ENCODE peak calls at places on chromosomes 3 and 15, in eight cellular contexts. P is RWPE1, D is epithelial cell of esophagus, A is astrocyte of the spinal cord, H is GM12865, W is foreskin fibroblast, T is WTC11, F is Caco-2. Q is an unnamed sample.

GRCh38 chr3:171393032-171393744 is 67.0 kb downstream of the TNIK start:
- DNase-seq in A (peak; percentile 54), T (peak; percentile 42), P (no peak), D (no peak), H (no peak), F (no peak), W (no peak), Q (no peak)

GRCh38 chr15:86079491-86080266 is at the start of gene AGBL1:
- DNase-seq in P (no peak), A (no peak), D (no peak), H (no peak), F (no peak), W (no peak), T (peak; percentile 42), Q (no peak)

GRCh38 chr3:99696497-99696896 is 58.1 kb downstream of the COL8A1 start:
- DNase-seq in T (no peak), F (no peak), H (no peak), A (no peak), D (no peak), P (no peak), W (no peak), Q (no peak)

GRCh38 chr3:77746048-77746447 is 706.1 kb downstream of the ROBO2 start:
- DNase-seq in H (no peak), P (no peak), T (no peak), F (no peak), A (no peak), D (no peak), W (no peak), Q (no peak)

GRCh38 chr3:161576733-161577510 is 80.3 kb downstream of the OTOL1 start:
- DNase-seq in A (no peak), W (peak; percentile 49), P (no peak), F (no peak), H (no peak), T (no peak), D (no peak), Q (no peak)

GRCh38 chr15:71275098-71275497 is 159.8 kb downstream of the THSD4 start:
- DNase-seq in T (no peak), A (peak; percentile 87), D (peak; percentile 84), P (peak; percentile 45), F (no peak), H (no peak), W (peak; percentile 91), Q (no peak)

GRCh38 chr3:126134219-126134975 is 46.0 kb downstream of the ALDH1L1 start:
- DNase-seq in W (peak; percentile 75), P (peak; percentile 51), D (peak; percentile 53), T (peak; percentile 80), H (peak; percentile 45), A (peak; percentile 30), F (peak; percentile 72), Q (peak; percentile 85)

GRCh38 chr3:162302983-162303624 is 806.5 kb downstream of the OTOL1 start:
- DNase-seq in A (peak; percentile 32), W (peak; percentile 14), F (no peak), H (peak; percentile 1), T (no peak), P (no peak), D (peak; percentile 8), Q (no peak)

GRCh38 chr3:157541506-157542236 is 38.5 kb upstream of the VEPH1 start:
- DNase-seq in T (no peak), A (no peak), D (no peak), H (no peak), F (no peak), W (no peak), P (no peak), Q (no peak)

GRCh38 chr3:77014236-77014635 is 25.7 kb upstream of the ROBO2 start:
- DNase-seq in W (no peak), A (no peak), D (no peak), H (no peak), F (no peak), P (no peak), T (no peak), Q (no peak)

GRCh38 chr3:126460386-126460785 is 15.3 kb downstream of the ZXDC start:
- DNase-seq in W (no peak), D (no peak), T (no peak), H (no peak), A (no peak), F (no peak), P (no peak), Q (no peak)

GRCh38 chr3:177881330-177881729 is 654.9 kb upstream of the KCNMB2 start:
- DNase-seq in A (no peak), T (no peak), P (no peak), W (peak; percentile 67), D (no peak), F (no peak), H (no peak), Q (no peak)

GRCh38 chr15:62066663-62067447 is at the start of gene C2CD4A:
- DNase-seq in P (peak; percentile 57), D (peak; percentile 86), H (peak; percentile 40), A (peak; percentile 55), W (peak; percentile 73), F (peak; percentile 90), T (peak; percentile 88), Q (peak; percentile 96)

GRCh38 chr15:86915811-86916331 is 836.2 kb downstream of the AGBL1 start:
- DNase-seq in P (peak; percentile 59), A (peak; percentile 67), T (peak; percentile 36), F (peak; percentile 48), H (peak; percentile 31), W (peak; percentile 0), D (peak; percentile 70), Q (peak; percentile 7)

GRCh38 chr3:89690649-89691048 is 583.2 kb downstream of the EPHA3 start:
- DNase-seq in T (no peak), F (no peak), P (peak; percentile 8), W (peak; percentile 80), A (peak; percentile 8), H (no peak), D (peak; percentile 10), Q (no peak)

GRCh38 chr3:41532976-41533375 is 333.7 kb downstream of the CTNNB1 start:
- DNase-seq in D (no peak), A (no peak), F (no peak), H (no peak), T (no peak), W (no peak), P (no peak), Q (no peak)

DNA sequence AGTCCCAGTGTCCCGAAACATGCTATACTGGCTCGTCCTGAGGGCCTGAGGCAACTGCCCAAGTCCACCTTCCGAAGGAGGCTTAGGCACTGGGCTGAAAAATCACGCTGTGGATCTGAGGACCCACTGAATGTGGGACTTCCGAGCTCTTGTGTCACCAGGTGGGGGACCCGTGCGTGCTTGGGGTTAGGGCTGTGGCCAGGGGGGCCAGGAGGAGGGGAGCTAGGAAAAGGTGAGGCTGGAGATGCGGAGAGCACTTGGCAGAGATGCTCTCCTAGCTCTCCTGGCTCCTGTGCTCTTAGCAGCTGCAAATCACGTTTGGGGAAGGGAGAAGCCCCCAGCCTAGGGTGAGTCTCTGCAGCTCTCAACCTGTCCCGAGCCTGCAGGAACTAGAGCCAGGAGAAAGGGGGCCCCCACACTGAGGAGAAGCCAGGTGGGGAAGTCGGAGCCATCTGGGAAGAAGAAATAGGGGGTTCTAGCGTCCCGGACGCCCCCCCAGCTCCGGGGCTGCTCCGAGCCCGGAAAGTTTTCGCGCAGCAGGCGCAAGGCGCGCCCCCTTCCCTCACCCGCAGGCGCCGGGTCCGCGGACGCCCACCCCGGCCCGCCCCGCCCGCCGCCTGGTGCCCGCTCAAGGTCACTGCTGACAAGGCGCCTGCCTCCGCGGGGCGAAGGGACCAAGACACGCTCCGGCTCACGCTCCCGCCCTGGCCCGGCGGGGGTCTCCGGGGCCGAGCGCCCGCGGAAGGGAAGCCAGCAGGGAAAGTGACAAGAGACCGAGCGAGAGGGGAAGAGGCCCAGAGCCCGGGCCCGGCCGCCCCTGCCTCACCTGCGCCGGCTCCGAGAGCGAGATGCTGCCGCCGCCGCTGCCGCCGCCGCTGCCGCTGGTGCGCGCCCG is 108.7 kb upstream of the SLC6A11 start:
- DNase-seq in P (no peak), W (no peak), D (no peak), A (no peak), F (no peak), T (peak; percentile 38), H (no peak), Q (no peak)
- TF ChIP-seq CTCF in P (no peak), W (no peak), D (no peak), A (no peak), F (no peak), T (no peak), H (no peak), Q (no peak)

DNA sequence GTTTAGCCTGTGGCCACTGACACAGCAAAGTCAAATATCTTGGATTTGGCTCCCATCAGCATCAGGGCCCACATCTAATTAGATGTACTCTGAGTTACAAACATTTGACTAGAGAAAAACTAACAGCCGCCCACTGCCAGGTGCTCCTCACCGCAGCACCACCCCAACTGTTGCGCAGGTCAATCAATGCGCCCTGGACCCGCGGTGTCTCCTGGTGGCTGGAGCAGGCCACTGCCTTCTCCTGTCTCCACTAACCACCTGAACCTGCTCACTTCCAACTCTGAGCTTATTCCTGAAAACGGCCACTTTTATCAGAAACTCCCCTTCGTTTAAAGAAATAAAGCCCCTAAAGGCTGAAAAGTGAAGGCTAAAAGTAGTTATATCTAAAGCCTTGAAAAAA is 4.3 kb downstream of the RIOX2 start:
- DNase-seq in W (no peak), H (no peak), P (no peak), T (peak; percentile 52), F (peak; percentile 25), A (no peak), D (no peak), Q (no peak)
- TF ChIP-seq CTCF in W (no peak), H (no peak), P (no peak), T (no peak), F (peak; percentile 9), A (peak; percentile 13), D (no peak), Q (no peak)

GRCh38 chr3:70065666-70066253 is 66.2 kb downstream of the SAMMSON start:
- DNase-seq in T (peak; percentile 37), H (no peak), D (peak; percentile 3), W (no peak), A (no peak), F (no peak), P (no peak), Q (peak; percentile 6)
- TF ChIP-seq CTCF in T (no peak), H (no peak), D (peak; percentile 32), W (no peak), A (peak; percentile 26), F (no peak), P (no peak), Q (no peak)

GRCh38 chr15:40053234-40054055 is 14.5 kb upstream of the SRP14 start:
- DNase-seq in D (no peak), T (no peak), W (no peak), F (no peak), A (no peak), H (peak; percentile 37), P (no peak), Q (no peak)
- TF ChIP-seq CTCF in D (no peak), T (no peak), W (no peak), F (no peak), A (peak; percentile 6), H (peak; percentile 6), P (no peak), Q (no peak)

DNA sequence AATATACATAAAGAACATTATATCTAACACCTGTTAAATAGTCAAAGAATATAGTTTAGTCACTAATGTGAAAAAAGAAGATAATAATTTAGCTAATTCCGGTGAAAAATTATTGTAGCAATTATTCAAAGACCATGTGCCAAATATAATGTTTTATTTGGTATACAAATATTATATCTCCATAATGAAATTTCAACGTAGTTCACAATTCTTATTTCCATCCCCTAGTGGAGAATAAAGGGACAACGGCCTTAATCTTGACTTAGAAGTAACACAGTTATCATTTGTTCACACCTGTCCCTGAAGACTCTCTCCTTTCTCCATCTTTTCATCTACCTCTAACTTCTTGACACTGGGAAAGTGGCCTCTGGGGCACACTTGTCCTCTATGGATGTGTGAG is 213.4 kb downstream of the ERC2 start:
- DNase-seq in W (peak; percentile 16), P (no peak), H (no peak), F (no peak), D (peak; percentile 3), T (no peak), A (no peak), Q (no peak)
- TF ChIP-seq CTCF in W (peak; percentile 21), P (peak; percentile 37), H (peak; percentile 29), F (peak; percentile 6), D (peak; percentile 21), T (no peak), A (peak; percentile 50), Q (no peak)

GRCh38 chr15:51735211-51735610 is 2.2 kb downstream of the LYSMD2 start:
- DNase-seq in A (no peak), W (peak; percentile 17), F (no peak), D (no peak), T (no peak), P (no peak), H (peak; percentile 70), Q (no peak)
- TF ChIP-seq CTCF in A (no peak), W (no peak), F (no peak), D (no peak), T (no peak), P (no peak), H (peak; percentile 39), Q (no peak)

Q was measured in Calu3.